ENCODE peak calls at places on chromosomes 5 and 9, in eight cellular contexts. K is H9, W is upper lobe of right lung, I is thoracic aorta, H is esophagus squamous epithelium, A is endodermal cell, J is heart left ventricle, N is kidney. G is an unnamed sample.

GRCh38 chr9:104740596-104740995 is 6.9 kb upstream of the NIPSNAP3A start:
- DNase-seq in J (no peak), N (no peak), H (no peak), K (no peak), A (no peak), W (no peak), I (no peak), G (no peak)

GRCh38 chr9:33448159-33448511 is 742 bp upstream of the AQP3 start:
- DNase-seq in I (no peak), W (no peak), H (no peak), N (no peak), J (no peak), K (no peak), A (no peak), G (no peak)

GRCh38 chr5:124043456-124043855 is 531.5 kb downstream of the CSNK1G3 start:
- DNase-seq in W (no peak), A (peak; percentile 57), J (no peak), H (no peak), K (peak; percentile 32), N (no peak), I (no peak), G (no peak)

GRCh38 chr9:98091735-98092632 is 27.0 kb downstream of the TRIM14 start:
- DNase-seq in H (no peak), J (no peak), A (peak; percentile 80), K (peak; percentile 70), W (no peak), N (no peak), I (no peak), G (no peak)

GRCh38 chr9:108347463-108348153 is 508.2 kb downstream of the ACTL7B start:
- DNase-seq in K (no peak), H (no peak), W (no peak), A (no peak), J (no peak), I (no peak), N (no peak), G (no peak)

GRCh38 chr5:65867509-65868195 is 58.7 kb upstream of the ERBIN start:
- DNase-seq in W (no peak), K (no peak), A (no peak), N (no peak), I (no peak), H (no peak), J (no peak), G (no peak)

GRCh38 chr5:87899109-87900100 is 369.2 kb downstream of the TMEM161B start:
- DNase-seq in I (no peak), W (no peak), H (no peak), K (no peak), J (peak; percentile 55), A (peak; percentile 45), N (no peak), G (peak; percentile 76)

GRCh38 chr5:32443541-32444190 is 874 bp downstream of the ZFR start:
- DNase-seq in K (peak; percentile 45), I (no peak), W (peak; percentile 78), A (peak; percentile 81), N (peak; percentile 77), J (peak; percentile 40), H (no peak), G (no peak)

GRCh38 chr5:159913048-159913447 is 3.2 kb upstream of the ADRA1B start:
- DNase-seq in A (no peak), K (no peak), N (no peak), H (no peak), J (no peak), W (no peak), I (no peak), G (no peak)

GRCh38 chr5:55226027-55226933 is 835 bp downstream of the MCIDAS start:
- DNase-seq in K (peak; percentile 87), A (peak; percentile 94), W (peak; percentile 68), J (no peak), N (peak; percentile 84), I (no peak), H (no peak), G (no peak)

GRCh38 chr5:167633931-167634341 is 657.5 kb upstream of the WWC1 start:
- DNase-seq in N (no peak), H (no peak), W (no peak), K (no peak), J (no peak), I (no peak), A (no peak), G (no peak)

GRCh38 chr9:96874947-96875459 is 20.7 kb upstream of the ZNF782 start:
- DNase-seq in J (no peak), I (no peak), A (no peak), N (peak; percentile 82), K (no peak), W (no peak), H (no peak), G (no peak)

GRCh38 chr5:29702875-29703274 is 1490.6 kb upstream of the CDH6 start:
- DNase-seq in K (no peak), I (no peak), A (no peak), N (no peak), W (no peak), J (no peak), H (no peak), G (no peak)

GRCh38 chr5:29701600-29701999 is 1491.9 kb upstream of the CDH6 start:
- DNase-seq in A (no peak), J (no peak), N (no peak), I (no peak), H (no peak), W (no peak), K (no peak), G (no peak)

DNA sequence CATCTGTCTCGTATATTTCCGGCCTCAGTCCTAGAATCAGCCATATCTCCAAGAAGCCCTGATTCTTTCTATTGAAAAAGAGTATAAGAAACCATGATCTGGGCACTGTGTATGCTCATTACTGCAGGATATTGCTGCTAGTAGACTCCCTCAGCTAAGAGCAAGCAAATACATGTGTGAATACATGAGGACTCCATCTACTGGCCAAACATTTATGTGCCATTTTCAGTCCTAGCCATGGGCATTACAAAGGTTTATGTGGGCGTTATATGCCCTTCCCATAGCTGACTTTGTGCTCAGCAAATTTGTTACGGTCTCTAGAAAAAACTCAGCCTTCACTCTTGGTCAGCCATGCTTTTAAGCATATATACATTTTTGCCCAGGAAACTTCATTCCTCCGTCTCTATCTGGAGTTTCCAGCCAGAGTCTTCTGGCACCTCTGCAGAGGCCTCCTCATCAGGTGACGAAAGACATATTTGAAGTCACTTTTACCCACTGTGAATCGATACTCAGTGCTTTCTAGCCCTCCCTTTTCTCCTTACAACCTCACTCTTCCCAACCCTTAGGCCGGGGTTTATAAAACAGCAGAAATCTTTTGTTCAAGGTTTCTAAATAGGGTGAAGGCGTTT is 1495.6 kb upstream of the CDH6 start:
- DNase-seq in I (no peak), W (no peak), K (peak; percentile 26), N (no peak), A (peak; percentile 57), H (no peak), J (no peak), G (no peak)
- H3K4me1 ChIP-seq in I (no peaks in the 10 kb centered on the region), W (no peaks in the 10 kb centered on the region), K (no peaks in the 10 kb centered on the region), N (no peaks in the 10 kb centered on the region), A (no peaks in the 10 kb centered on the region), H (no peaks in the 10 kb centered on the region), J (no peaks in the 10 kb centered on the region), G (no peaks in the 10 kb centered on the region)

DNA sequence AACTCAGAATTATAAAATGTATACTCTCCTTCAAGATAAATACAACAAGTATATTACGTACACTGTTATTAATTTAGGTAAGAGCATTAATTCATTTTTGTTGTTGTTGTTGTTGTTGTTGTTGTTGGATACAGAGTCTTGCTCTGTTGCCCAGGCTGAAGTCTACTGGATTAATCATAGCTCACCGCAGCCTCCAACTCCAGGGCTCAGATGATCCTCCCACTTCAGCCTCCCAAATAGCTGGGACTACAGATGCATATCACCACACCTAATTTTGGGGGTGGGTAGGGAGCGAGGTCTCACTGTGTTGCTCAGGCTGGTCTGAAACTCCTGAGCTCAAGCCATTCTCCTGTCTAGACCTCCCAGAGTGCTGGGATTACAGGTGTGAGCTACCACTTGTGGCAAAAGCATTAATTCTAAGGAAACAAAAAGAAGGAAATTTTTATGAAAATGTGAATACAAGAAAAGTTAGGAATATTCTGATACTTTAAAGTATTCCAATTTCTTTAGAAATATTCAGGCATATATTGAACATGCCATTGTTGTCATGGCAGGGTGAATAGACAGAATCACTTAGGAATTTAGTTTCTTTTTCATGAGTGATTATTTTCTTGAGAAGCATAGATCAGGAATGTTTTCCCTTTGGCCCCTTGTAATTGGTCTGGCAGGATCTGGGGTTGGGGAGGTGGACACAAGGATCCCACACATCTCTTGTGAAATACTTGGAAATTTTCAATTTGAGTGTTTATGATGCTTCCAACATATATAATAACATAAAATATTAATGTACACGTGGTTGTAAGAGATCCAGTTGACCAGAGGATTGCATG is 263.7 kb downstream of the FANCC start:
- DNase-seq in A (peak; percentile 82), K (no peak), N (no peak), W (no peak), J (no peak), H (no peak), I (no peak), G (no peak)
- H3K4me1 ChIP-seq in A (peaks cover 16% of the 10 kb centered on the region), K (peaks cover 2% of the 10 kb centered on the region), N (peaks cover 39% of the 10 kb centered on the region), W (peaks cover 61% of the 10 kb centered on the region), J (peaks cover 85% of the 10 kb centered on the region), H (peaks cover 47% of the 10 kb centered on the region), I (peaks cover 96% of the 10 kb centered on the region), G (peaks cover 42% of the 10 kb centered on the region)

DNA sequence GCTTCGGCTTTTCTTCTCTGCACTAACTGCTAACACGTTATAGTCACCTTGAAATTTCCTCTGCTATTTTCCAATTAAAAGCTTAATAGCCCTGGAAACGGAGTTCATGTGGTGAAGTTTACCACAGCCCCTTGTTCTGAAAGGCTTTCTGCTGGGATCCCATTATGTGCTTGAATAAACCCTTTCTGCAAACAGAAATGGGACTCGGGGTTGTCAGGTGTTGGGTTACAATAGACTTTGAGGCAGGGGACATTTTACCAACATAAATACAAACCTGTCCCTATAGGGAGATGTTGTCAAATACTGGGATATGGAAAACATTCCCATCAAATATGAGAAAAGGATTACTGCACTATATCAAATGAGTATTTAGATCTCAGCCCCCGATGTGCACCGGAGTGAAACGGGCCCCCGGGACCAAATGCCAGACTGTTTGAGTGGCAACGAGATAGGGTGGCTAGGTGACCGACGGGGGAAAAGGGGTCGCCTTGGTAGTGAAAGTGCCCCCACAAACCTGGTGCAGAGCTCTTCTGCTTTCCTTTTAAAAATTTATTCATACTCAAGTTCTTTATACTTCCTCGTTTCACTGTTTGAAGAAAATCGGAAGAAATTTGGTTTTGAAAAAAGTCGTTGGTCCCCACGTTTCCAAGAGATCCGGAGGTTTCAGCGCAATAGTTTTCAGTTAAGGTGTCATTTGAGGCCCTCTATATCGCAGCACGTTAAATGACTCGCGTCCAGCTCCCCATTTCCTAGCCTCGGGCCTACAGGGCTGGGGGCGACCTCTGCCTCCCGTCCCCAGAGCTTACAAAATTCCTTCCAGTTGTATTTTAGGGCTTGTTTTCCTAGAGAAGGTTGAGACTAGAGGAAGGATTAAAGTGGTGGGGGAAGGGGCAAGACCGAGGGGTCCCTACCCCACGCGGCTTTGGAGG is 2.1 kb upstream of the DMRT3 start:
- DNase-seq in W (no peak), A (no peak), N (no peak), J (no peak), I (no peak), K (no peak), H (no peak), G (no peak)
- H3K4me1 ChIP-seq in W (peaks cover 19% of the 10 kb centered on the region), A (peaks cover 19% of the 10 kb centered on the region), N (no peaks in the 10 kb centered on the region), J (peaks cover 9% of the 10 kb centered on the region), I (peaks cover 24% of the 10 kb centered on the region), K (no peaks in the 10 kb centered on the region), H (peaks cover 26% of the 10 kb centered on the region), G (peaks cover 30% of the 10 kb centered on the region)

DNA sequence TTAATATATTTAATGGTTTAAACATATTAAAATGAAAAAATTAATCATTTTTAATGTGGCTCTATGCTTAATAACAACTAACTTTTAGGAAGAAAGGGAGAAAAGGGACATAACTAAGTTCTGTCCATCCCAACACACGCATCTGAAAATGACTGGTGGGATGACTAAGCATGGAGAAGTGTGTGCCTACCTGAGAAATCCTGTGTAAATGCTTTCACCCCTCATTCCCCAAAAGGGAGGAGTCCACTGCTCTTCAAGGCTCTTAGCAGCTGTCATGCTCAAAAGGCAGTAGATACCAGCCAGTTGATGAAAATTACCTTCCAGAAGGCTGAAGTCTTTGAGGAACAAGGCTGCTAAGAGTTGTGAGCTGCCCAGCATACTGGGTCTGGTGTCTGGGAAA is 130.9 kb downstream of the NFIB start:
- DNase-seq in A (no peak), N (no peak), H (no peak), K (no peak), J (no peak), I (no peak), W (no peak), G (no peak)
- H3K4me1 ChIP-seq in A (peaks cover 4% of the 10 kb centered on the region), N (peaks cover 22% of the 10 kb centered on the region), H (no peaks in the 10 kb centered on the region), K (no peaks in the 10 kb centered on the region), J (peaks cover 61% of the 10 kb centered on the region), I (peaks cover 58% of the 10 kb centered on the region), W (peaks cover 6% of the 10 kb centered on the region), G (no peaks in the 10 kb centered on the region)

G was measured in tibial nerve.